ENCODE peak calls at places on chromosomes 5 and 9, in seven cellular contexts. V is spleen, G is GM12878, W is H1, K is prostate gland, I is HCT116, T is GM23338. A is an unnamed sample.

GRCh38 chr5:44983006-44983405 is 174.3 kb downstream of the MRPS30 start:
- DNase-seq in V (no peak), G (no peak), W (no peak), K (no peak), I (peak), T (peak), A (no peak)

GRCh38 chr5:72511371-72512178 is 4.4 kb upstream of the ZNF366 start:
- DNase-seq in V (no peak), G (no peak), W (no peak), K (no peak), I (no peak), T (no peak), A (no peak)

GRCh38 chr9:132350861-132351315 is 3.9 kb downstream of the SETX start:
- DNase-seq in V (no peak), G (no peak), W (no peak), K (no peak), I (no peak), T (no peak), A (no peak)

GRCh38 chr9:71765693-71766092 is 2.6 kb downstream of the CEMIP2 start:
- DNase-seq in V (no peak), G (no peak), W (no peak), K (no peak), I (no peak), T (no peak), A (no peak)

GRCh38 chr5:124421584-124421983 is 324.9 kb downstream of the ZNF608 start:
- DNase-seq in V (no peak), G (no peak), W (no peak), K (no peak), I (no peak), T (no peak), A (no peak)

GRCh38 chr5:138110266-138110963 is 26.6 kb downstream of the WNT8A start:
- DNase-seq in V (no peak), G (no peak), W (no peak), K (no peak), I (no peak), T (peak), A (no peak)

GRCh38 chr5:19987594-19988345 is at the start of gene CDH18:
- DNase-seq in V (peak), G (no peak), W (peak), K (peak), I (no peak), T (peak), A (no peak)

GRCh38 chr9:38009990-38010389 is 59.0 kb downstream of the SHB start:
- DNase-seq in V (no peak), G (no peak), W (no peak), K (no peak), I (no peak), T (no peak), A (no peak)

GRCh38 chr5:143340891-143341685 is 62.4 kb downstream of the NR3C1 start:
- DNase-seq in V (no peak), G (no peak), W (no peak), K (no peak), I (no peak), T (no peak), A (no peak)

GRCh38 chr5:61933787-61934626 is 372.0 kb upstream of the KIF2A start:
- DNase-seq in V (no peak), G (peak), W (peak), K (peak), I (peak), T (peak), A (no peak)

GRCh38 chr9:69937358-69937757 is 106.3 kb upstream of the MAMDC2 start:
- DNase-seq in V (no peak), G (no peak), W (no peak), K (no peak), I (no peak), T (no peak), A (no peak)

GRCh38 chr5:132782101-132782500 is 5.1 kb upstream of the SEPTIN8 start:
- DNase-seq in V (no peak), G (no peak), W (no peak), K (no peak), I (no peak), T (no peak), A (no peak)

GRCh38 chr9:28779240-28779639 is 1206.0 kb upstream of the C9orf72 start:
- DNase-seq in V (no peak), G (no peak), W (no peak), K (no peak), I (no peak), T (no peak), A (no peak)

GRCh38 chr5:53820802-53821171 is 260.3 kb downstream of the NDUFS4 start:
- DNase-seq in V (no peak), G (peak), W (no peak), K (no peak), I (no peak), T (no peak), A (no peak)

GRCh38 chr5:59485104-59485503 is 408.4 kb downstream of the PDE4D start:
- DNase-seq in V (no peak), G (no peak), W (no peak), K (no peak), I (no peak), T (no peak), A (no peak)

GRCh38 chr5:180118391-180118791 is 46.8 kb upstream of the RNF130 start:
- DNase-seq in V (peak), G (no peak), W (peak), K (no peak), I (no peak), T (no peak), A (peak)

GRCh38 chr5:160685695-160686094 is 166.3 kb downstream of the ATP10B start:
- DNase-seq in V (no peak), G (peak), W (no peak), K (no peak), I (no peak), T (peak), A (no peak)

GRCh38 chr5:134090482-134090881 is 24.0 kb upstream of the TCF7 start:
- DNase-seq in V (peak), G (no peak), W (no peak), K (no peak), I (no peak), T (no peak), A (no peak)

GRCh38 chr5:173200356-173200755 is 34.6 kb downstream of the NKX2-5 start:
- DNase-seq in V (no peak), G (no peak), W (no peak), K (no peak), I (no peak), T (no peak), A (no peak)

GRCh38 chr9:95757026-95757425 is 118.5 kb upstream of the ERCC6L2 start:
- DNase-seq in V (no peak), G (no peak), W (no peak), K (peak), I (no peak), T (no peak), A (no peak)

GRCh38 chr5:15499528-15500325 is at the start of gene FBXL7:
- DNase-seq in V (peak), G (no peak), W (peak), K (peak), I (no peak), T (peak), A (peak)

GRCh38 chr9:6068983-6069382 is 53.6 kb upstream of the RANBP6 start:
- DNase-seq in V (no peak), G (peak), W (no peak), K (no peak), I (no peak), T (no peak), A (no peak)

GRCh38 chr5:71859515-71859914 is 140.4 kb downstream of the CARTPT start:
- DNase-seq in V (no peak), G (no peak), W (no peak), K (no peak), I (no peak), T (no peak), A (no peak)

GRCh38 chr5:133203317-133204305 is 151.8 kb downstream of the HSPA4 start:
- DNase-seq in V (no peak), G (no peak), W (no peak), K (no peak), I (no peak), T (no peak), A (no peak)

GRCh38 chr9:130212543-130213297 is 40.5 kb downstream of the NCS1 start:
- DNase-seq in V (no peak), G (no peak), W (no peak), K (peak), I (no peak), T (no peak), A (peak)

GRCh38 chr5:73826761-73827450 is 200.9 kb downstream of the ARHGEF28 start:
- DNase-seq in V (no peak), G (no peak), W (no peak), K (peak), I (no peak), T (peak), A (peak)

GRCh38 chr9:129620669-129621295 is at the start of gene C9orf50:
- DNase-seq in V (no peak), G (no peak), W (no peak), K (no peak), I (no peak), T (no peak), A (no peak)

GRCh38 chr9:31520301-31521085 is 864.0 kb upstream of the ACO1 start:
- DNase-seq in V (no peak), G (peak), W (no peak), K (no peak), I (no peak), T (no peak), A (no peak)

GRCh38 chr5:133873936-133874585 is 94.4 kb downstream of the C5orf15 start:
- DNase-seq in V (no peak), G (no peak), W (no peak), K (no peak), I (no peak), T (no peak), A (no peak)

GRCh38 chr5:53313131-53313530 is 167.3 kb upstream of the FST start:
- DNase-seq in V (no peak), G (no peak), W (no peak), K (no peak), I (no peak), T (no peak), A (no peak)

GRCh38 chr5:58922392-58923171 is 339.7 kb downstream of the RAB3C start:
- DNase-seq in V (peak), G (no peak), W (no peak), K (peak), I (no peak), T (no peak), A (peak)

GRCh38 chr9:100595391-100596199 is 17.7 kb downstream of the CAVIN4 start:
- DNase-seq in V (no peak), G (no peak), W (no peak), K (peak), I (peak), T (peak), A (no peak)

GRCh38 chr9:17660158-17660557 is 81.3 kb downstream of the SH3GL2 start:
- DNase-seq in V (no peak), G (no peak), W (no peak), K (no peak), I (no peak), T (no peak), A (no peak)

GRCh38 chr9:27714388-27714787 is 141.1 kb upstream of the C9orf72 start:
- DNase-seq in V (no peak), G (no peak), W (no peak), K (no peak), I (no peak), T (peak), A (no peak)

GRCh38 chr5:33321026-33321425 is 119.7 kb upstream of the TARS1 start:
- DNase-seq in V (no peak), G (no peak), W (no peak), K (no peak), I (no peak), T (no peak), A (no peak)
- TF ChIP-seq POLR2AphosphoS5 in V (no peak), G (no peak), W (no peak), K (peak), I (no peak), T (no peak), A (peak)

GRCh38 chr9:14080940-14081621 is 232.9 kb downstream of the NFIB start:
- DNase-seq in V (no peak), G (no peak), W (no peak), K (no peak), I (no peak), T (peak), A (no peak)

GRCh38 chr9:14086495-14086894 is 227.4 kb downstream of the NFIB start:
- DNase-seq in V (no peak), G (no peak), W (no peak), K (no peak), I (no peak), T (no peak), A (no peak)

GRCh38 chr9:14079440-14079839 is 234.5 kb downstream of the NFIB start:
- DNase-seq in V (no peak), G (no peak), W (no peak), K (no peak), I (no peak), T (no peak), A (no peak)

GRCh38 chr9:14084867-14085266 is 229.1 kb downstream of the NFIB start:
- DNase-seq in V (no peak), G (no peak), W (no peak), K (no peak), I (no peak), T (no peak), A (no peak)

GRCh38 chr9:14082732-14083131 is 231.2 kb downstream of the NFIB start:
- DNase-seq in V (no peak), G (no peak), W (no peak), K (no peak), I (no peak), T (no peak), A (no peak)
- H3K27ac ChIP-seq in V (no peak), G (no peak), W (no peak), K (no peak), I (no peak), T (no peak), A (no peak)

GRCh38 chr9:135673941-135674340 is 10.8 kb downstream of the LCN9 start:
- DNase-seq in V (peak), G (no peak), W (no peak), K (no peak), I (no peak), T (no peak), A (no peak)

GRCh38 chr9:135674977-135675376 is 11.9 kb downstream of the LCN9 start:
- DNase-seq in V (no peak), G (no peak), W (no peak), K (no peak), I (no peak), T (no peak), A (no peak)

GRCh38 chr9:135669616-135670285 is 6.6 kb downstream of the LCN9 start:
- DNase-seq in V (peak), G (no peak), W (no peak), K (no peak), I (no peak), T (no peak), A (no peak)

GRCh38 chr9:135670721-135671590 is 7.8 kb downstream of the LCN9 start:
- DNase-seq in V (peak), G (no peak), W (no peak), K (no peak), I (no peak), T (no peak), A (peak)

GRCh38 chr9:135671591-135672041 is 8.5 kb downstream of the LCN9 start:
- DNase-seq in V (peak), G (no peak), W (peak), K (no peak), I (no peak), T (peak), A (peak)
- TF ChIP-seq CTCF in V (no peak), G (no peak), W (no peak), K (no peak), I (peak), T (peak), A (no peak)

DNA sequence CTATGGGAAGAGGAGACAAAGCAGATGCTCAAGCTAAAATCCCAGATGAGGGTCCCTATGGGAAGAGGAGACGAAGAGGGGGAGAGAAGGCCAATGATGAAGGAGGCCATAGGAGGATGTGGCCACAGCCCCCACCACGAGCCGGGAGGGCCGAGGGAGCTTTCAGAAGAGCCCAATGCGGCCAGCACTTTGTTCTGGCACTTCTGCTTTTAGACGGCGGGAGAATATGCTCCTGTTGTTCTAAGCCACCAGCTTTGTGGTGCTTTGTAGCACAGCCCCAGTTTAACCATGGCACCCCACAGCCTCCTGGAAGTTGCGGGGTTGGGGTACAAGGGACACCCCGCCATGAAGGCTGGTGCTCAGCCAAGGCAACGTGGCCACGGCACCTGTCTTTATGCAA is 33.4 kb downstream of the LPCAT1 start:
- DNase-seq in V (no peak), G (no peak), W (no peak), K (no peak), I (no peak), T (no peak), A (no peak)
- TF ChIP-seq POLR2AphosphoS5 in V (peak), G (peak), W (no peak), K (no peak), I (no peak), T (no peak), A (no peak)

DNA sequence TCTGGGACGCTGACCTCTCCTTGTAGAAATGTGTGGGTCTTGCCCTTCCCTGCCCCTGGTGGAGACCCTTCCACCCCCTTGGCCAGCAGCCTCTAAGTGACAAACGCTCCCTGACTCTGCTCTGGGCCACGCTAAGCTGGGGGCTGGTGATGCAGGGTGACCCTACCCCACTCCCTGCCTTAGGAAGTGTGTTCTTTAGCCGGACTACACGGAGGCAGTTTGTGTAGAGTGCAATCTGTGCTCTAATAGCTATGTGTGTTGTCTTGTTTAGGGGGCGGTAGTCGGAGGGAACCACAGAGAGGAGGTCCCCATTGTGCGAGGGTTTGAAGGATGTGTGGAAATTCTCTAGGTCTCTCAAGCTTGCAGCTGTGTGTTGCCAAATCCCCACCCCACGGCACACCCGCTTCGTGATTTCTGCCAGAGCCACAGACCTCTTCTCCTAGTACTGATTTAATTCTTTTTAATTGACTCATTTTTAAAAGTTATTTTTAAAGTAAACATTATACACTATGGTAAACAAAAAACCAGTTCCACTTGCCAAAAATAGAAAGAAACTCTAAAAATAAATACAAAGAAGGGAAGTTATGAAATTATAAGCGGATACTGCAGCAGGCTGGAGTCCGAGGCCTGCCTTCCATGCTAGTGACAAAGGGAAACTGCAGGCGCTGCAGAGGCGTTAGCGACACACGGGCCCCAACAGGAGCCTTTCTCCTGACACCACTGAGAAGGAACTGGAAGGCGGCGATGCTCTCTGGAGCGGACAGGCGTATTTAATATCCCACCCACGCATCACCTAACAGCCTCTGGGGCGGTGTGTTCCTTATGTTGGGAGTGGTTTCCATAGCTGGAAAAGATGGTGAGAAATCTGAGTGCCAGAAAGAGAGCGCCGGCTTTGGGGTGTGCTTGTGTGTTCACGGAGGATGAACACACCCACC is 122.7 kb downstream of the COL23A1 start:
- DNase-seq in V (no peak), G (no peak), W (no peak), K (no peak), I (no peak), T (no peak), A (peak)
- H3K27ac ChIP-seq in V (peak), G (no peak), W (no peak), K (peak), I (no peak), T (no peak), A (peak)

DNA sequence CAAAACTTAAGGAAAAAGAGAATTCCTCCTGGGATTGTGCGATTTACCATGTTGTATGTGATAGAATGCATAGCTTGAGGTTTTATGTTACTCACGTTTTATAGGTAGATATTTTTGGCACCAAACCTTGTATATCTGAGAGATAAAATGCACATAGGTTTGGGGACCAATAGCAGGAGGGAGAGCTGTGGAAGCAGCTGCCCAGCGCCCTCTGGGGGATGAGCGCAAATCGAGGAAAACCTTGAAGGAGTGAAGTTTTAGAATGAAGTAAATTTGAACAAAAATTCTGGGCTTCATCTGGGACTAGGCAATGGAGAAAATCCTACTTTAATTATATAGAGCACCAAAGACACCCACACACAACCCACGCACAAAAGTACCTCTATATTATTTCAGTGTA is 197.0 kb downstream of the ADCY2 start:
- DNase-seq in V (no peak), G (no peak), W (peak), K (no peak), I (no peak), T (peak), A (no peak)
- TF ChIP-seq CTCF in V (no peak), G (no peak), W (peak), K (no peak), I (no peak), T (peak), A (no peak)

GRCh38 chr5:115455241-115455640 is 89.3 kb downstream of the FEM1C start:
- DNase-seq in V (no peak), G (no peak), W (no peak), K (no peak), I (no peak), T (no peak), A (no peak)
- TF ChIP-seq POLR2AphosphoS5 in V (no peak), G (no peak), W (no peak), K (no peak), I (no peak), T (no peak), A (no peak)

GRCh38 chr5:192691-192969 is 1.3 kb downstream of the LRRC14B start:
- DNase-seq in V (no peak), G (no peak), W (no peak), K (no peak), I (no peak), T (no peak), A (no peak)

GRCh38 chr5:189976-190365 is 1.3 kb upstream of the LRRC14B start:
- DNase-seq in V (peak), G (no peak), W (no peak), K (no peak), I (no peak), T (no peak), A (peak)

GRCh38 chr5:191949-192690 is 825 bp downstream of the LRRC14B start:
- DNase-seq in V (peak), G (no peak), W (no peak), K (no peak), I (no peak), T (no peak), A (no peak)

GRCh38 chr5:190366-191035 is 794 bp upstream of the LRRC14B start:
- DNase-seq in V (no peak), G (no peak), W (no peak), K (no peak), I (no peak), T (no peak), A (peak)

GRCh38 chr5:191036-191948 is at the start of gene LRRC14B:
- DNase-seq in V (peak), G (no peak), W (no peak), K (peak), I (no peak), T (no peak), A (no peak)
- H3K27ac ChIP-seq in V (peak), G (no peak), W (no peak), K (peak), I (no peak), T (no peak), A (no peak)

GRCh38 chr9:99192786-99193465 is 28.8 kb downstream of the ALG2 start:
- DNase-seq in V (no peak), G (no peak), W (no peak), K (no peak), I (no peak), T (peak), A (no peak)
- TF ChIP-seq CTCF in V (no peak), G (no peak), W (peak), K (no peak), I (peak), T (peak), A (no peak)

A was measured in suprapubic skin.